ENCODE peak calls at places on chromosome 21, in four cellular contexts. H is HCT116, L is SK-N-SH, M is mesenchymal stem cell. E is an unnamed sample. For H3K4me1, the result is how much of the 10 kb centered on the place peaks cover.

GRCh38 chr21:37558676-37559204 is 192.2 kb downstream of the DYRK1A start:
- DNase-seq in H (no peak), M (no peak), L (no peak), E (no peak)

GRCh38 chr21:27802816-27803475 is 836.1 kb upstream of the ADAMTS5 start:
- DNase-seq in H (no peak), M (no peak), L (peak), E (peak)

GRCh38 chr21:28485301-28486022 is 507.2 kb downstream of the LTN1 start:
- DNase-seq in L (no peak), H (no peak), M (no peak), E (peak)

GRCh38 chr21:42097860-42098259 is 26.7 kb downstream of the UMODL1 start:
- DNase-seq in L (no peak), M (peak), H (peak), E (peak)

GRCh38 chr21:42453301-42454220 is 42.5 kb downstream of the RSPH1 start:
- DNase-seq in H (no peak), M (no peak), L (no peak), E (no peak)

GRCh38 chr21:36178349-36178748 is 21.7 kb downstream of the DOP1B start:
- DNase-seq in M (no peak), L (no peak), H (no peak), E (no peak)

GRCh38 chr21:32921632-32922230 is 104.0 kb upstream of the OLIG2 start:
- DNase-seq in L (no peak), H (peak), M (no peak), E (no peak)

GRCh38 chr21:43850728-43851295 is 14.2 kb upstream of the AGPAT3 start:
- DNase-seq in L (no peak), H (no peak), M (no peak), E (no peak)

GRCh38 chr21:32062591-32063227 is 189.9 kb downstream of the HUNK start:
- DNase-seq in H (no peak), L (no peak), M (no peak), E (no peak)

GRCh38 chr21:41600961-41601572 is 93.1 kb upstream of the TMPRSS2 start:
- DNase-seq in L (no peak), H (no peak), M (no peak), E (no peak)

GRCh38 chr21:31216206-31216605 is 127.9 kb downstream of the TIAM1 start:
- DNase-seq in H (no peak), L (no peak), M (peak), E (no peak)

GRCh38 chr21:41570791-41571355 is 62.9 kb upstream of the TMPRSS2 start:
- DNase-seq in H (no peak), L (no peak), M (no peak), E (no peak)

GRCh38 chr21:29080454-29080930 is 7.0 kb upstream of the CCT8 start:
- DNase-seq in H (no peak), M (no peak), L (no peak), E (no peak)

GRCh38 chr21:45415188-45415942 is 10.4 kb downstream of the COL18A1 start:
- DNase-seq in M (no peak), L (no peak), H (no peak), E (no peak)

GRCh38 chr21:45416619-45417018 is 11.7 kb downstream of the COL18A1 start:
- DNase-seq in H (no peak), L (no peak), M (no peak), E (no peak)

GRCh38 chr21:45417256-45417950 is 12.4 kb downstream of the COL18A1 start:
- DNase-seq in M (no peak), H (no peak), L (no peak), E (no peak)

GRCh38 chr21:45414396-45415187 is 9.6 kb downstream of the COL18A1 start:
- DNase-seq in H (no peak), M (no peak), L (no peak), E (no peak)

GRCh38 chr21:45415943-45416611 is 11.1 kb downstream of the COL18A1 start:
- DNase-seq in M (no peak), H (no peak), L (no peak), E (no peak)
- H3K4me1 ChIP-seq in M (half or more), H (under half), L (under half), E (under half)

DNA sequence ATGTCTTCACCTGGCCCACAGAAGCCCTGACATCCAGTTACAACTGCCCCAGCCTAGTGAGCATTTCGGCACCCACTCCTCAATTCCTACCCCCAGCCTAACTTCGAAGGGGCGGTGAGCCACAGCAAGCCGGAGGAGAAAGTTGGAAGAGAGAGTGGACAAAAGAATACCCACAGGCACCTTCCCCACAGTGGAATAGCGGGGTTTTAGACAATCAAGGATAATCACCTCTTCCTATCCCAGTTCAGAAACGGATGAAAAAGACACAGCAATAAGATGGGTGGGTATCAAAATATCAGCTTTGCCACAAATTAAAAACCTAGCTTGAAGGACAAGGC is 1.3 kb upstream of the LSS start:
- DNase-seq in M (no peak), L (no peak), H (no peak), E (no peak)
- H3K9ac ChIP-seq in M (peak), L (peak), H (peak), E (peak)

DNA sequence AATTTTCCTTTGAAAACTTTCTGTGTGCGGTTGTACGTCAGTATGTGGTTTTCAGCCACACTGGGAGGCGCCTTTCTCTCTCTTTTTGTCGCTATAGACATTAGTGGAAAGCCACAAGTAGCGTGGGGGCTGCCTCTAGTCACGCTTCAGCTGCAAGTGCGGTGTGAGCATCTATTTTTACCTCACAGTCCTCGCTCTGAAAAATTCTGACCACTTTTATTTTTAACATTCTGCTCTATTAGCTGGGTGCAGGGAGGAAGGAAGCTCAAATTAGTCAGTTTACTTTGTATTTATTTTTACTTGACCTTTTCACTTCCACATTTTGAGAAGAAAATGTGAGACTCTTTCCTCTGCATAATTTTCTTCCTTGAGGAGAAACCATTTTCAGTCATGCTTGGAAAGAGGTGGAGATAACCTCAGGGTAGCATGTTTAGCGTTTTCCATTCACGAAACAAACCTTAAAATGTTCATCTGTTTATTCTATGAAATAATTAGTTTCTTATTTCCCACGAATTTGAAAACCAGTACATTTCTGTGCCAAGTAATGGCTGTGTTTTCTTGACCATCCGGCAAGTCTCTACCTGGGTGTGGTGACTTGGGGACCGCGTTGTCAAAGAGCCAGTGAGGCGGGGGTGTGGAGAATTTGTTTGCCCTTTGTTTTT is 35.6 kb downstream of the ADARB1 start:
- DNase-seq in H (no peak), M (peak), L (no peak), E (no peak)
- H3K4me1 ChIP-seq in H (under half), M (under half), L (under half), E (under half)

GRCh38 chr21:34857874-34858273 is 189.1 kb downstream of the CLIC6 start:
- DNase-seq in M (no peak), H (no peak), L (no peak), E (no peak)
- H3K9ac ChIP-seq in M (peak), H (no peak), L (no peak), E (peak)

DNA sequence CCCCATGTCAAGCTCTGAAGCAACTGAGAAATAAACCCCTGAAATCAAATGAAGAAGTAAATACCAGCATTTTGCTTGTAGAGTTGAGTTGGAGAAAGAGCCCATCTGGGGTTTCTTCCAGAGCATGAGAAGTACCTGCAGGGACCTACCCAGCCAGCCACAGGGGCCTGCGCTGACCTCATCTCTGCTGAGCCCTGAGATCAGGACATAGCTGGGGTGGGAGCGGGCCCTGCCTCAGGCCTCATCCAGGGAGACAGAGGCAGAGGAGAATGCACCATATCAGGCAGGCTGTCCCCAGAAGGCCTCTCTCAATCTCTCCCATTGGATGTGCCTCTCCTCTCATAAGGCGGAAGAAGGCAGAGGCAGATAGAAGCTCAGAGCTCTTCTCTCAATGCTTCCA is 27.6 kb downstream of the RUNX1 start:
- DNase-seq in H (no peak), L (no peak), M (no peak), E (no peak)
- H3K4me1 ChIP-seq in H (under half), L (under half), M (under half), E (under half)

GRCh38 chr21:39020751-39021474 is 162.3 kb downstream of the PSMG1 start:
- DNase-seq in H (no peak), M (peak), L (no peak), E (peak)
- H3K9ac ChIP-seq in H (no peak), M (peak), L (no peak), E (no peak)

E was measured in adipocyte.